ENCODE peak calls at places on chromosome 16, in six cellular contexts. Q, U, N, V, M and H are unnamed samples.

GRCh38 chr16:9176547-9177418 is 85.3 kb downstream of the HAPSTR1 start:
- DNase-seq in Q (no peak), U (no peak), N (no peak), V (no peak), M (no peak), H (no peak)

GRCh38 chr16:4935231-4935855 is 1.6 kb downstream of the PPL start:
- DNase-seq in Q (peak), U (no peak), N (no peak), V (no peak), M (no peak), H (no peak)

GRCh38 chr16:22970191-22970845 is 156.4 kb downstream of the HS3ST2 start:
- DNase-seq in Q (no peak), U (peak), N (no peak), V (no peak), M (no peak), H (no peak)

GRCh38 chr16:84726670-84727467 is 27.1 kb downstream of the USP10 start:
- DNase-seq in Q (no peak), U (no peak), N (no peak), V (peak), M (no peak), H (peak)

GRCh38 chr16:69494993-69495392 is 70.6 kb downstream of the CYB5B start:
- DNase-seq in Q (no peak), U (no peak), N (peak), V (no peak), M (no peak), H (peak)

GRCh38 chr16:78294538-78295225 is 195.2 kb downstream of the WWOX start:
- DNase-seq in Q (no peak), U (no peak), N (no peak), V (no peak), M (no peak), H (no peak)

GRCh38 chr16:75733305-75734141 is 7.2 kb upstream of the CPHXL start:
- DNase-seq in Q (peak), U (peak), N (no peak), V (no peak), M (no peak), H (peak)

GRCh38 chr16:15714393-15715172 is 64.5 kb downstream of the NDE1 start:
- DNase-seq in Q (no peak), U (no peak), N (no peak), V (no peak), M (no peak), H (no peak)

GRCh38 chr16:14564323-14564722 is 65.7 kb downstream of the PARN start:
- DNase-seq in Q (no peak), U (no peak), N (no peak), V (no peak), M (no peak), H (peak)

GRCh38 chr16:85639529-85640253 is 26.6 kb downstream of the GSE1 start:
- DNase-seq in Q (no peak), U (no peak), N (no peak), V (no peak), M (no peak), H (no peak)

GRCh38 chr16:25063865-25064264 is 47.7 kb upstream of the LCMT1 start:
- DNase-seq in Q (no peak), U (no peak), N (no peak), V (no peak), M (no peak), H (no peak)

GRCh38 chr16:66147338-66147737 is 219.2 kb upstream of the CDH5 start:
- DNase-seq in Q (no peak), U (no peak), N (no peak), V (no peak), M (no peak), H (no peak)

GRCh38 chr16:85555549-85556455 is 57.3 kb upstream of the GSE1 start:
- DNase-seq in Q (no peak), U (no peak), N (peak), V (no peak), M (no peak), H (peak)

GRCh38 chr16:86918637-86919036 is 340.3 kb downstream of the FOXL1 start:
- DNase-seq in Q (no peak), U (no peak), N (no peak), V (no peak), M (no peak), H (no peak)

GRCh38 chr16:69005641-69006355 is 99.7 kb upstream of the HAS3 start:
- DNase-seq in Q (no peak), U (no peak), N (no peak), V (no peak), M (no peak), H (no peak)

GRCh38 chr16:29765167-29766032 is 12.7 kb upstream of the ZG16 start:
- DNase-seq in Q (no peak), U (no peak), N (no peak), V (no peak), M (no peak), H (no peak)

GRCh38 chr16:3182608-3183444 is 5.2 kb upstream of the OR1F1 start:
- DNase-seq in Q (no peak), U (no peak), N (peak), V (no peak), M (no peak), H (no peak)

GRCh38 chr16:50831751-50832150 is 89.9 kb downstream of the CYLD start:
- DNase-seq in Q (no peak), U (no peak), N (no peak), V (no peak), M (no peak), H (no peak)

GRCh38 chr16:17372383-17372782 is 98.4 kb downstream of the XYLT1 start:
- DNase-seq in Q (no peak), U (no peak), N (no peak), V (no peak), M (no peak), H (no peak)